ENCODE peak calls at places on chromosomes 12 and 14, in seven cellular contexts. Z is keratinocyte, I is A549, B is esophagus squamous epithelium, P is suprapubic skin, N is hepatocyte, Y is breast epithelium. F is an unnamed sample.

GRCh38 chr14:97848351-97848980 is 1051.3 kb downstream of the VRK1 start:
- DNase-seq in Z (no peak), I (no peak), B (no peak), P (no peak), N (peak; percentile 48), Y (no peak), F (no peak)

GRCh38 chr14:85057266-85057665 is 472.7 kb upstream of the FLRT2 start:
- DNase-seq in Z (no peak), I (no peak), B (no peak), P (no peak), N (no peak), Y (no peak), F (no peak)

GRCh38 chr14:34110531-34110930 is 159.7 kb upstream of the EGLN3 start:
- DNase-seq in Z (no peak), I (no peak), B (no peak), P (no peak), N (no peak), Y (no peak), F (no peak)

GRCh38 chr14:88572117-88572516 is 9.3 kb downstream of the ZC3H14 start:
- DNase-seq in Z (no peak), I (no peak), B (no peak), P (no peak), N (no peak), Y (no peak), F (no peak)

GRCh38 chr12:84542289-84542688 is 370.3 kb downstream of the SLC6A15 start:
- DNase-seq in Z (no peak), I (no peak), B (no peak), P (no peak), N (no peak), Y (no peak), F (no peak)

GRCh38 chr14:89866458-89866857 is 88.1 kb downstream of the EFCAB11 start:
- DNase-seq in Z (peak; percentile 36), I (no peak), B (no peak), P (no peak), N (no peak), Y (no peak), F (no peak)

GRCh38 chr14:77230914-77231313 is 40.1 kb downstream of the NGB start:
- DNase-seq in Z (no peak), I (no peak), B (no peak), P (no peak), N (no peak), Y (no peak), F (no peak)

GRCh38 chr12:77841467-77842054 is 10.9 kb downstream of the NAV3 start:
- DNase-seq in Z (no peak), I (no peak), B (no peak), P (no peak), N (no peak), Y (no peak), F (no peak)

GRCh38 chr14:49581209-49581960 is 4.8 kb downstream of the RPS29 start:
- DNase-seq in Z (no peak), I (no peak), B (no peak), P (no peak), N (no peak), Y (no peak), F (no peak)

GRCh38 chr12:106248849-106249371 is 1.1 kb upstream of the CKAP4 start:
- DNase-seq in Z (no peak), I (no peak), B (no peak), P (no peak), N (no peak), Y (no peak), F (no peak)

GRCh38 chr12:88351121-88351520 is 209.0 kb downstream of the TMTC3 start:
- DNase-seq in Z (no peak), I (no peak), B (no peak), P (no peak), N (no peak), Y (no peak), F (no peak)

GRCh38 chr14:79254069-79254775 is 957.1 kb downstream of the DIO2 start:
- DNase-seq in Z (no peak), I (no peak), B (no peak), P (no peak), N (no peak), Y (no peak), F (no peak)

GRCh38 chr12:59980491-59980890 is 384.7 kb downstream of the SLC16A7 start:
- DNase-seq in Z (no peak), I (no peak), B (no peak), P (no peak), N (no peak), Y (no peak), F (no peak)

GRCh38 chr12:100058482-100059029 is 73.8 kb upstream of the ANKS1B start:
- DNase-seq in Z (peak; percentile 17), I (no peak), B (no peak), P (no peak), N (peak; percentile 37), Y (no peak), F (no peak)

GRCh38 chr12:111102062-111102735 is 181.8 kb upstream of the MYL2 start:
- DNase-seq in Z (no peak), I (no peak), B (no peak), P (no peak), N (no peak), Y (peak; percentile 69), F (peak; percentile 31)

GRCh38 chr12:127820846-127821245 is 446.1 kb upstream of the TMEM132C start:
- DNase-seq in Z (no peak), I (no peak), B (no peak), P (no peak), N (no peak), Y (no peak), F (no peak)

GRCh38 chr12:75863475-75863874 is 168.1 kb downstream of the PHLDA1 start:
- DNase-seq in Z (no peak), I (peak; percentile 19), B (no peak), P (no peak), N (peak; percentile 22), Y (no peak), F (no peak)

GRCh38 chr12:56385873-56386272 is 23.2 kb upstream of the APOF start:
- DNase-seq in Z (no peak), I (no peak), B (no peak), P (no peak), N (peak; percentile 39), Y (no peak), F (no peak)

GRCh38 chr12:108495054-108495453 is 20.0 kb upstream of the FICD start:
- DNase-seq in Z (no peak), I (peak; percentile 55), B (no peak), P (no peak), N (no peak), Y (no peak), F (no peak)

GRCh38 chr14:99100871-99101270 is 171.1 kb downstream of the BCL11B start:
- DNase-seq in Z (no peak), I (no peak), B (no peak), P (no peak), N (no peak), Y (no peak), F (no peak)

GRCh38 chr14:68789002-68789797 is 3.7 kb downstream of the ZFP36L1 start:
- DNase-seq in Z (no peak), I (peak; percentile 45), B (peak; percentile 23), P (peak; percentile 92), N (peak; percentile 85), Y (peak; percentile 82), F (peak; percentile 88)

GRCh38 chr12:116962197-116962596 is 51.4 kb downstream of the FBXW8 start:
- DNase-seq in Z (no peak), I (no peak), B (no peak), P (no peak), N (no peak), Y (no peak), F (no peak)

DNA sequence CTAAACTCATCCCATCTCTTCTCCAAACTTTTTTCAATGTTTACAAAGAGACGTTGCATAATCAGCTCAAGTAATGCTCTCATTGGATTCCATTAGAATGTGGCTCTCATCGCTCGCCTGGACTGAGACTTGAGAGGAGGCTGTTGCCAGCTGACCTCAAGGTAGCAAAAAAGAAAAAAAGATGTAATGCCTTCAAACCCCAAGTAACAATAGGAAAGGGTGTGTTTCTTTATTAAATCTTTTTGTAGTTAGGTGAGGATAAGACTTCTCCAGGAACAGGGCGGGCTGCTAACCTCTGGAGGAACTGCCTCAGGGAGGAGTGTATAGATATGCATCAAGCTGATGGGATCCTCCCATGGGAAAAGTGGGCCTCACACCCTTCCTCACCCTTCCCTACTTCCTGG is 956 bp upstream of the PTHLH start:
- DNase-seq in Z (no peak), I (no peak), B (no peak), P (no peak), N (no peak), Y (no peak), F (no peak)
- H3K27ac ChIP-seq in Z (peak overlapping the region; percentile 99), I (peak overlapping the region; percentile 34), B (peak overlapping the region; percentile 64), P (no peak overlapping the region), N (no peak overlapping the region), Y (no peak overlapping the region), F (no peak overlapping the region)

DNA sequence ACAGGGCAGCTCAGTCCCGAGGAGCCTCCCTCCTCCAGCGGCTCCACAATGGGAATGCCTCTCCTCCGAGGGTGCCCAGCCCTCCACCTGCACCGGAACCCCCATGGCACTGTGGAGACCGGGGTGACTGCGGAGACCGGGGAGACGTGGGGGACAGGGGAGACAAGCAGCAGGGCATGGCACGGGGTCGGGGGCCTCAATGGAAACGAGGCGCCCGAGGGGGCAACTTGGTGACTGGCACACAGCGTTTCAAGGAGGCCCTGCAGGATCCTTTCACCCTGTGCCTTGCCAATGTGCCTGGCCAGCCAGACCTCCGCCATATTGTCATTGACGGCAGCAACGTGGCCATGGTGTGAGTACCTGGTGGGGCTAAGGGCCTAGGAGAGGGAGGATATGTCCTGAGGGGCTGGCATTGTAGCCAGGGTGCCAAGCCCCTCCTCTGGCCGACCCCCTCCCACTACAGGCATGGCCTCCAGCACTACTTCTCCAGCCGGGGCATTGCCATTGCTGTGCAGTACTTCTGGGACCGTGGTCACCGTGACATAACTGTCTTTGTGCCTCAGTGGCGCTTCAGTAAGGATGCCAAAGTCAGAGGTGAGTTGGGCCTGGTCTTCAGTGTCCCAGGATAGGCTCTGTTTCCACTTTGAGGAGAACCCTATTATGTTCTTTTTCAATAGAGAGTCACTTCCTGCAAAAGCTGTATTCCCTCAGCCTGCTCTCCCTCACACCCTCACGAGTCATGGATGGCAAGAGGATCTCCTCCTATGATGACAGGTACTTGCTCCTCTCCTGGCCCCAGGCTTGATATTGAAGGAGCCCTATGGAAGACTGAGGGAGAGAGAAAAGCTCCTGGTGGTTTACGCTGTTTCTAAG is 2.7 kb downstream of the KHNYN start:
- DNase-seq in Z (no peak), I (no peak), B (no peak), P (peak; percentile 78), N (no peak), Y (no peak), F (no peak)
- TF ChIP-seq CTCF in Z (no peak), I (no peak), B (no peak), P (no peak), N (no peak), Y (no peak), F (no peak)

DNA sequence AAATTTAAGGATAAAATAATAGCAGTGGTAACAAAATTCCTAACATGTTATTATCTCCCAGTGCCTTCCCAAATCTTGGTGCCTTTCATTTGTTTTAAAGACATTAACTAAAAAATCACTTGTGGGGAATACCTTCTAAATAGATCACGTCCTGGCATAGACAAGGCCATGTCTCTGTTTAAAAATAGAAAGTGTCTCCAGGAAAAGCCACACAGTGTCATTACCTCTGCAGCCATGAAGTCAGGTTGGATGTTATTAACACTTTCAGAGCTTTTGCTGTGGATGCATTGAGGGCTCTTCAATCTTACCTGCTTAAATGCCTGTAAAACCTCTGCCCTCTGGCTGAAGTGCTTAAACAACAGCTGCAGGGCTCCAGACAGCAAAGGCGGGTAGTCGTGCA is 211.1 kb downstream of the ITPR2 start:
- DNase-seq in Z (no peak), I (no peak), B (no peak), P (no peak), N (no peak), Y (no peak), F (no peak)
- H3K4me1 ChIP-seq in Z (peaks cover 7% of the 10 kb centered on the region), I (no peaks in the 10 kb centered on the region), B (no peaks in the 10 kb centered on the region), P (no peaks in the 10 kb centered on the region), N (no peaks in the 10 kb centered on the region), Y (no peaks in the 10 kb centered on the region), F (no peaks in the 10 kb centered on the region)

GRCh38 chr14:61552196-61552595 is 143.1 kb upstream of the HIF1A start:
- DNase-seq in Z (no peak), I (no peak), B (no peak), P (no peak), N (no peak), Y (no peak), F (no peak)
- H3K27ac ChIP-seq in Z (no peak overlapping the region), I (peak overlapping the region; percentile 99), B (peak overlapping the region; percentile 55), P (peak overlapping the region; percentile 82), N (peak overlapping the region; percentile 92), Y (no peak overlapping the region), F (no peak overlapping the region)

F was measured in gastrocnemius medialis.